ENCODE peak calls at places on chromosomes 16 and 17, in five cellular contexts. D is H1, R is HepG2, J is K562, H is GM12878. I is an unnamed sample.

GRCh38 chr16:70726869-70727494 is 41.1 kb upstream of the MTSS2 start:
- DNase-seq in D (no peak), R (no peak), J (no peak), H (no peak), I (no peak)

GRCh38 chr16:23374721-23375120 is 72.6 kb downstream of the SCNN1B start:
- DNase-seq in D (no peak), R (no peak), J (no peak), H (no peak), I (no peak)

GRCh38 chr16:54007504-54007903 is 279.1 kb downstream of the IRX3 start:
- DNase-seq in D (no peak), R (no peak), J (no peak), H (no peak), I (no peak)

GRCh38 chr16:66432429-66432828 is 5.3 kb downstream of the BEAN1 start:
- DNase-seq in D (no peak), R (no peak), J (no peak), H (no peak), I (no peak)

GRCh38 chr17:41322264-41322902 is 6.9 kb upstream of the KRTAP17-1 start:
- DNase-seq in D (no peak), R (peak), J (peak), H (no peak), I (peak)

GRCh38 chr17:45868276-45868675 is 23.6 kb downstream of the SPPL2C start:
- DNase-seq in D (no peak), R (no peak), J (no peak), H (no peak), I (no peak)

GRCh38 chr17:76935331-76935730 is 67.1 kb downstream of the MGAT5B start:
- DNase-seq in D (no peak), R (no peak), J (no peak), H (no peak), I (no peak)

GRCh38 chr16:12120331-12120981 is 143.9 kb downstream of the SNX29 start:
- DNase-seq in D (no peak), R (no peak), J (no peak), H (no peak), I (no peak)

GRCh38 chr17:6639651-6640535 is 618 bp downstream of the KIAA0753 start:
- DNase-seq in D (no peak), R (no peak), J (peak), H (no peak), I (no peak)

GRCh38 chr17:27241346-27241946 is 52.5 kb upstream of the WSB1 start:
- DNase-seq in D (no peak), R (no peak), J (no peak), H (no peak), I (peak)

GRCh38 chr17:38721802-38722201 is 8.3 kb upstream of the CISD3 start:
- DNase-seq in D (no peak), R (no peak), J (no peak), H (no peak), I (no peak)

GRCh38 chr17:38725066-38725465 is 5.1 kb upstream of the CISD3 start:
- DNase-seq in D (no peak), R (no peak), J (no peak), H (no peak), I (no peak)

GRCh38 chr17:38720941-38721340 is 9.2 kb upstream of the CISD3 start:
- DNase-seq in D (no peak), R (no peak), J (no peak), H (no peak), I (no peak)

GRCh38 chr17:38727661-38728220 is 2.4 kb upstream of the CISD3 start:
- DNase-seq in D (no peak), R (no peak), J (no peak), H (no peak), I (no peak)

DNA sequence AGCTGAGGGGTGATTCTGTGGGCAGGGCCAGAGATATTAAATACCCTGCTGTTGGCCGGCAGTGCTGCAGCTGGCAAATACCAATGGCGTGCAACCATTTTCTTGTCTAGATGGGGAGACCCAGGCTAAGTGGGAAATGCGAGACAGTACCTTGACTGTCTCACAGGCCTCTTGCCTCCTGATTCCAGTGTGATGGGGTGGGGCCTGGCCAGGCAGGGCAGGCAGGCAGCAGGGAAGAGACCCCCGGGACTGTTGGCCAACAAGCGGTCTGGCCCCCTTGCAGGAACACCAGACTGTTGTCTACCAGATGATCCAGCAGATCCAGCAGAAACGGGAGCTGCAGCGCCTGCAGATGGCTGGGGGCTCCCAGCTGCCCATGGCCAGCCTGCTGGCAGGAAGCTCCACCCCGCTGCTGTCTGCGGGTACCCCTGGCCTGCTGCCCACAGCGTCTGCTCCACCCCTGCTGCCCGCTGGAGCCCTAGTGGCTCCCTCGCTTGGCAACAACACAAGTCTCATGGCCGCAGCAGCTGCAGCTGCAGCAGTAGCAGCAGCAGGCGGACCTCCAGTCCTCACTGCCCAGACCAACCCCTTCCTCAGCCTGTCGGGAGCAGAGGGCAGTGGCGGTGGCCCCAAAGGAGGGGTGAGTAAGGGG is 5.7 kb upstream of the CISD3 start:
- DNase-seq in D (no peak), R (no peak), J (no peak), H (no peak), I (no peak)
- TF ChIP-seq ATF3 in D (no peak), R (no peak), J (no peak), H (no peak), I (no peak)

GRCh38 chr16:29256501-29256981 is 150.0 kb downstream of the NPIPB11 start:
- DNase-seq in D (no peak), R (no peak), J (no peak), H (no peak), I (no peak)
- TF ChIP-seq SRF in D (no peak), R (no peak), J (no peak), H (no peak), I (no peak)

GRCh38 chr16:68786685-68787418 is 49.8 kb downstream of the CDH1 start:
- DNase-seq in D (no peak), R (peak), J (no peak), H (no peak), I (no peak)
- TF ChIP-seq ATF3 in D (no peak), R (no peak), J (no peak), H (no peak), I (no peak)

GRCh38 chr17:5045496-5045895 is 10.3 kb upstream of the SLC52A1 start:
- DNase-seq in D (no peak), R (no peak), J (no peak), H (no peak), I (no peak)

GRCh38 chr17:5044630-5045029 is 9.4 kb upstream of the SLC52A1 start:
- DNase-seq in D (no peak), R (no peak), J (no peak), H (no peak), I (no peak)

GRCh38 chr17:5050281-5050680 is 15.1 kb upstream of the SLC52A1 start:
- DNase-seq in D (no peak), R (no peak), J (no peak), H (no peak), I (no peak)

GRCh38 chr17:5047446-5047845 is 12.2 kb upstream of the SLC52A1 start:
- DNase-seq in D (no peak), R (no peak), J (no peak), H (no peak), I (no peak)

GRCh38 chr17:5049314-5049819 is 14.1 kb upstream of the SLC52A1 start:
- DNase-seq in D (no peak), R (no peak), J (no peak), H (peak), I (no peak)
- TF ChIP-seq SRF in D (no peak), R (no peak), J (no peak), H (no peak), I (no peak)

GRCh38 chr17:67490471-67490870 is 113.4 kb downstream of the PITPNC1 start:
- DNase-seq in D (no peak), R (no peak), J (no peak), H (no peak), I (no peak)
- TF ChIP-seq ATF3 in D (no peak), R (no peak), J (no peak), H (no peak), I (no peak)